ENCODE peak calls at places on chromosomes 13 and 19, in seven cellular contexts. One of them, this sample, is unnamed.

GRCh38 chr19:51441410-51442390 is 16.6 kb downstream of the SIGLEC8 start:
- DNase-seq in MM.1S: no peak
- DNase-seq in ascending aorta: peak; percentile 69
- DNase-seq in Peyer's patch: no peak
- DNase-seq in adrenal gland: peak; percentile 30
- DNase-seq in cardiac muscle cell: no peak
- DNase-seq in osteoblast: no peak
- DNase-seq in this sample: no peak

GRCh38 chr19:5150331-5150901 is 181.5 kb downstream of the KDM4B start:
- DNase-seq in MM.1S: no peak
- DNase-seq in ascending aorta: no peak
- DNase-seq in Peyer's patch: peak; percentile 42
- DNase-seq in adrenal gland: no peak
- DNase-seq in cardiac muscle cell: no peak
- DNase-seq in osteoblast: peak; percentile 68
- DNase-seq in this sample: no peak

GRCh38 chr13:33817513-33817842 is 471 bp upstream of the RFC3 start:
- DNase-seq in MM.1S: no peak
- DNase-seq in ascending aorta: no peak
- DNase-seq in Peyer's patch: no peak
- DNase-seq in adrenal gland: no peak
- DNase-seq in cardiac muscle cell: peak; percentile 8
- DNase-seq in osteoblast: no peak
- DNase-seq in this sample: no peak

GRCh38 chr19:1154731-1155351 is 19.2 kb downstream of the SBNO2 start:
- DNase-seq in MM.1S: no peak
- DNase-seq in ascending aorta: peak; percentile 95
- DNase-seq in Peyer's patch: peak; percentile 84
- DNase-seq in adrenal gland: peak; percentile 97
- DNase-seq in cardiac muscle cell: peak; percentile 96
- DNase-seq in osteoblast: peak; percentile 100
- DNase-seq in this sample: peak; percentile 78

GRCh38 chr13:21596722-21597121 is 7.2 kb downstream of the MICU2 start:
- DNase-seq in MM.1S: no peak
- DNase-seq in ascending aorta: no peak
- DNase-seq in Peyer's patch: no peak
- DNase-seq in adrenal gland: no peak
- DNase-seq in cardiac muscle cell: no peak
- DNase-seq in osteoblast: no peak
- DNase-seq in this sample: no peak

GRCh38 chr13:42215578-42216421 is 56.2 kb upstream of the AKAP11 start:
- DNase-seq in MM.1S: peak; percentile 39
- DNase-seq in ascending aorta: no peak
- DNase-seq in Peyer's patch: no peak
- DNase-seq in adrenal gland: peak; percentile 56
- DNase-seq in cardiac muscle cell: peak; percentile 55
- DNase-seq in osteoblast: peak; percentile 26
- DNase-seq in this sample: peak; percentile 46

GRCh38 chr13:23618341-23618740 is 48.1 kb downstream of the TNFRSF19 start:
- DNase-seq in MM.1S: no peak
- DNase-seq in ascending aorta: no peak
- DNase-seq in Peyer's patch: no peak
- DNase-seq in adrenal gland: no peak
- DNase-seq in cardiac muscle cell: peak; percentile 97
- DNase-seq in osteoblast: no peak
- DNase-seq in this sample: no peak

GRCh38 chr19:15911599-15912237 is 13.8 kb upstream of the CYP4F2 start:
- DNase-seq in MM.1S: no peak
- DNase-seq in ascending aorta: no peak
- DNase-seq in Peyer's patch: peak; percentile 45
- DNase-seq in adrenal gland: no peak
- DNase-seq in cardiac muscle cell: no peak
- DNase-seq in osteoblast: no peak
- DNase-seq in this sample: no peak

GRCh38 chr19:53088091-53088490 is 15.1 kb downstream of the ZNF160 start:
- DNase-seq in MM.1S: no peak
- DNase-seq in ascending aorta: no peak
- DNase-seq in Peyer's patch: no peak
- DNase-seq in adrenal gland: no peak
- DNase-seq in cardiac muscle cell: peak; percentile 16
- DNase-seq in osteoblast: no peak
- DNase-seq in this sample: no peak

GRCh38 chr19:18433039-18433691 is 4.8 kb downstream of the ISYNA1 start:
- DNase-seq in MM.1S: no peak
- DNase-seq in ascending aorta: no peak
- DNase-seq in Peyer's patch: no peak
- DNase-seq in adrenal gland: peak; percentile 54
- DNase-seq in cardiac muscle cell: peak; percentile 62
- DNase-seq in osteoblast: peak; percentile 88
- DNase-seq in this sample: peak; percentile 81

GRCh38 chr19:49338691-49339363 is 3.6 kb downstream of the CD37 start:
- DNase-seq in MM.1S: no peak
- DNase-seq in ascending aorta: peak; percentile 80
- DNase-seq in Peyer's patch: peak; percentile 88
- DNase-seq in adrenal gland: peak; percentile 87
- DNase-seq in cardiac muscle cell: peak; percentile 65
- DNase-seq in osteoblast: peak; percentile 85
- DNase-seq in this sample: peak; percentile 41

GRCh38 chr13:112063807-112064206 is 3.1 kb upstream of the SOX1 start:
- DNase-seq in MM.1S: no peak
- DNase-seq in ascending aorta: no peak
- DNase-seq in Peyer's patch: no peak
- DNase-seq in adrenal gland: no peak
- DNase-seq in cardiac muscle cell: no peak
- DNase-seq in osteoblast: peak; percentile 73
- DNase-seq in this sample: no peak

GRCh38 chr13:90896022-90896421 is 451.5 kb upstream of the MIR17HG start:
- DNase-seq in MM.1S: no peak
- DNase-seq in ascending aorta: no peak
- DNase-seq in Peyer's patch: no peak
- DNase-seq in adrenal gland: no peak
- DNase-seq in cardiac muscle cell: no peak
- DNase-seq in osteoblast: no peak
- DNase-seq in this sample: no peak

GRCh38 chr13:63124863-63125262 is 1709.2 kb upstream of the PCDH20 start:
- DNase-seq in MM.1S: peak; percentile 31
- DNase-seq in ascending aorta: no peak
- DNase-seq in Peyer's patch: no peak
- DNase-seq in adrenal gland: no peak
- DNase-seq in cardiac muscle cell: peak; percentile 49
- DNase-seq in osteoblast: peak; percentile 42
- DNase-seq in this sample: no peak

GRCh38 chr19:1768248-1768647 is 14.9 kb downstream of the ONECUT3 start:
- DNase-seq in MM.1S: no peak
- DNase-seq in ascending aorta: no peak
- DNase-seq in Peyer's patch: no peak
- DNase-seq in adrenal gland: peak; percentile 27
- DNase-seq in cardiac muscle cell: peak; percentile 22
- DNase-seq in osteoblast: no peak
- DNase-seq in this sample: peak; percentile 66

GRCh38 chr19:30227661-30228112 is 144.5 kb upstream of the ZNF536 start:
- DNase-seq in MM.1S: peak; percentile 23
- DNase-seq in ascending aorta: no peak
- DNase-seq in Peyer's patch: peak; percentile 68
- DNase-seq in adrenal gland: peak; percentile 70
- DNase-seq in cardiac muscle cell: peak; percentile 71
- DNase-seq in osteoblast: peak; percentile 99
- DNase-seq in this sample: peak; percentile 89

GRCh38 chr19:584240-585001 is 5.3 kb upstream of the HCN2 start:
- DNase-seq in MM.1S: peak; percentile 45
- DNase-seq in ascending aorta: no peak
- DNase-seq in Peyer's patch: peak; percentile 69
- DNase-seq in adrenal gland: peak; percentile 83
- DNase-seq in cardiac muscle cell: peak; percentile 66
- DNase-seq in osteoblast: peak; percentile 98
- DNase-seq in this sample: peak; percentile 89

GRCh38 chr13:41978007-41978406 is 17.1 kb upstream of the VWA8 start:
- DNase-seq in MM.1S: peak; percentile 17
- DNase-seq in ascending aorta: no peak
- DNase-seq in Peyer's patch: no peak
- DNase-seq in adrenal gland: no peak
- DNase-seq in cardiac muscle cell: no peak
- DNase-seq in osteoblast: no peak
- DNase-seq in this sample: no peak

GRCh38 chr13:21976159-21976558 is 305.3 kb downstream of the FGF9 start:
- DNase-seq in MM.1S: no peak
- DNase-seq in ascending aorta: no peak
- DNase-seq in Peyer's patch: no peak
- DNase-seq in adrenal gland: no peak
- DNase-seq in cardiac muscle cell: no peak
- DNase-seq in osteoblast: no peak
- DNase-seq in this sample: no peak

GRCh38 chr19:38451629-38452028 is 18.1 kb downstream of the RYR1 start:
- DNase-seq in MM.1S: no peak
- DNase-seq in ascending aorta: no peak
- DNase-seq in Peyer's patch: no peak
- DNase-seq in adrenal gland: no peak
- DNase-seq in cardiac muscle cell: no peak
- DNase-seq in osteoblast: peak; percentile 36
- DNase-seq in this sample: no peak

GRCh38 chr19:38451036-38451435 is 17.5 kb downstream of the RYR1 start:
- DNase-seq in MM.1S: no peak
- DNase-seq in ascending aorta: no peak
- DNase-seq in Peyer's patch: no peak
- DNase-seq in adrenal gland: no peak
- DNase-seq in cardiac muscle cell: no peak
- DNase-seq in osteoblast: no peak
- DNase-seq in this sample: no peak

GRCh38 chr19:38452430-38453366 is 19.2 kb downstream of the RYR1 start:
- DNase-seq in MM.1S: no peak
- DNase-seq in ascending aorta: no peak
- DNase-seq in Peyer's patch: no peak
- DNase-seq in adrenal gland: no peak
- DNase-seq in cardiac muscle cell: no peak
- DNase-seq in osteoblast: peak; percentile 65
- DNase-seq in this sample: peak; percentile 87

GRCh38 chr19:38455031-38455430 is 21.5 kb downstream of the RYR1 start:
- DNase-seq in MM.1S: no peak
- DNase-seq in ascending aorta: no peak
- DNase-seq in Peyer's patch: no peak
- DNase-seq in adrenal gland: no peak
- DNase-seq in cardiac muscle cell: peak; percentile 27
- DNase-seq in osteoblast: peak; percentile 88
- DNase-seq in this sample: no peak

DNA sequence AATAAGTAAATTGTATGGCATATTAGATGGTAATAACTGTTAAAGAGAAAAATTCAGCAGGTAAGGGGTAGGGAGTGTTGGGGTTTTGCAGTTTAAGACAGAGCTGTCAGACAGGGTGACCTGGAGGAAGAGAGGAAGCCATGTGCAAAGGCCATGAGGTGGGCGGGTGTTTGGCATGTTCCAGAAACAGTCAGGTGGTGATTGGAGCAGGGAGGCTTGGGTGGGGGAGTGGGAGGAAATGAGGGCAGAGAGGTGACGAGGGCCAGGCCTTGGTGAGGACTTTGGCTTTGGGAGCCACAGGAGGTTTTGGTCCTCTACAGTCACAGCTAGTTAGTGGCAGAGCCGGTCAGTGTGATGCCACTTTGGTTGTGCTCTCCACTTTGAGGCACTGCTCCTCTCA is 20.1 kb downstream of the RYR1 start:
- DNase-seq in MM.1S: no peak
- DNase-seq in ascending aorta: no peak
- DNase-seq in Peyer's patch: no peak
- DNase-seq in adrenal gland: no peak
- DNase-seq in cardiac muscle cell: no peak
- DNase-seq in osteoblast: peak; percentile 17
- DNase-seq in this sample: no peak
- H3K36me3 ChIP-seq in MM.1S: no peaks in the 10 kb centered on the region
- H3K36me3 ChIP-seq in ascending aorta: no peaks in the 10 kb centered on the region
- H3K36me3 ChIP-seq in Peyer's patch: no peaks in the 10 kb centered on the region
- H3K36me3 ChIP-seq in adrenal gland: no peaks in the 10 kb centered on the region
- H3K36me3 ChIP-seq in cardiac muscle cell: no peaks in the 10 kb centered on the region
- H3K36me3 ChIP-seq in osteoblast: no peaks in the 10 kb centered on the region
- H3K36me3 ChIP-seq in this sample: no peaks in the 10 kb centered on the region

DNA sequence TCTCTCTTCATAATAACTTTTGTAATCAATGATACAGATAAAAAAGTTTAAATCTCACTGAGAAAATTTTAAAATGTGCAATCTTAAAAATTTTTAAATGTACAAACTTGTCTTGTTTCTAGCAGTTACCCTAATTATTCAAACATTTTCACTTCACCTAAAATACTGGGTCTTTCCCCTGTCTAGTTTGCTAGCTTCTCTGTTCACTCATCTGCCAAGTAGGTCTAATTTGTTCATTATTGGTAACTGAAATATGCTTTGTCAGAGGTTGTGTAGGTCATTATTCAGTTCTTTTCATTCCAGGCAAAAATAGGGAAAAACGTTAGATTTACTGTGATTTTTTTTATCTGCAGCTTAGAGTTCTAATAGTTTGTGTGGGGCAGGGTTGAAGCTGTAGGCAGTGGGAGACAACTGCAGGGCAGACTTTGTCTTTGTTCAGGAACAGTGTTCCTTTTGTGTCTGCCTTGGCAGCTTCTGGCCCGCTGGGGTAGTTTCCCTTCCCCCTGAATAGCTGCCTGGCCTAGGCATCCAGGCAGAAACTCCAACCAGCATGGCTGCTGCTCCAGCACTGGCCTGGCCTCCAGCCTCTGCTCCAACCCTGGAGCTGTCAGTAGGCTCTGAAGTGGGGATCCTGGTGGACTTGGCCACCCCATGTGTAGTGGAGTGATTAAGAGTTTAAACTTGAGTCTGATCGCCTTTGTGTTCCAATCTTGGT is 48.5 kb downstream of the WDFY2 start:
- DNase-seq in MM.1S: no peak
- DNase-seq in ascending aorta: no peak
- DNase-seq in Peyer's patch: no peak
- DNase-seq in adrenal gland: no peak
- DNase-seq in cardiac muscle cell: no peak
- DNase-seq in osteoblast: no peak
- DNase-seq in this sample: no peak
- H3K4me1 ChIP-seq in MM.1S: no peaks in the 10 kb centered on the region
- H3K4me1 ChIP-seq in ascending aorta: peaks cover 20% of the 10 kb centered on the region
- H3K4me1 ChIP-seq in Peyer's patch: no peaks in the 10 kb centered on the region
- H3K4me1 ChIP-seq in adrenal gland: peaks cover 35% of the 10 kb centered on the region
- H3K4me1 ChIP-seq in cardiac muscle cell: peaks cover 30% of the 10 kb centered on the region
- H3K4me1 ChIP-seq in osteoblast: peaks cover 71% of the 10 kb centered on the region
- H3K4me1 ChIP-seq in this sample: peaks cover 3% of the 10 kb centered on the region

DNA sequence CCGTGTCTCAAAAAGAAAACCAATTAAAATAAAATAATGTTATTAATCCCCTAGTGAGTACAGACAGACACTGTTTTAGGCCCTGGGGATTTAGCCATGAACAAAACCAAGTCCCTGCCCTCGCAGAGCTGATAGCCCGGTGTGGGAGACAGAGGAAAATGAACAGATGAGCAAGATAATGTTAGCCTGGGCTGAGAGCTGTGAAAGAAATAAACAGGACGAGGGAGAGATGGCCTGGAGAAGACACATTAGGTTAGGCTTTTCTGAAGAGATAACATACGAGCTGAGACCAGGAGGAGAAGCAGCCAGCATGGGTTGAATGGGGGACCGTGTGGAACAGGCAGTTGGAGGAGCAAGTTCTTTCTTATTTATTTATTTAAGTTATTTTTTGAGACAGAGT is 9.0 kb downstream of the RELB start:
- DNase-seq in MM.1S: no peak
- DNase-seq in ascending aorta: no peak
- DNase-seq in Peyer's patch: no peak
- DNase-seq in adrenal gland: no peak
- DNase-seq in cardiac muscle cell: no peak
- DNase-seq in osteoblast: peak; percentile 50
- DNase-seq in this sample: peak; percentile 67
- H3K36me3 ChIP-seq in MM.1S: no peaks in the 10 kb centered on the region
- H3K36me3 ChIP-seq in ascending aorta: peaks cover 13% of the 10 kb centered on the region
- H3K36me3 ChIP-seq in Peyer's patch: no peaks in the 10 kb centered on the region
- H3K36me3 ChIP-seq in adrenal gland: no peaks in the 10 kb centered on the region
- H3K36me3 ChIP-seq in cardiac muscle cell: no peaks in the 10 kb centered on the region
- H3K36me3 ChIP-seq in osteoblast: peaks cover 20% of the 10 kb centered on the region
- H3K36me3 ChIP-seq in this sample: no peaks in the 10 kb centered on the region

GRCh38 chr19:39350156-39350555 is 7.9 kb downstream of the SAMD4B start:
- DNase-seq in MM.1S: no peak
- DNase-seq in ascending aorta: no peak
- DNase-seq in Peyer's patch: no peak
- DNase-seq in adrenal gland: no peak
- DNase-seq in cardiac muscle cell: no peak
- DNase-seq in osteoblast: peak; percentile 75
- DNase-seq in this sample: no peak
- H3K4me1 ChIP-seq in MM.1S: peaks cover 15% of the 10 kb centered on the region
- H3K4me1 ChIP-seq in ascending aorta: peaks cover 8% of the 10 kb centered on the region
- H3K4me1 ChIP-seq in Peyer's patch: peaks cover 23% of the 10 kb centered on the region
- H3K4me1 ChIP-seq in adrenal gland: no peaks in the 10 kb centered on the region
- H3K4me1 ChIP-seq in cardiac muscle cell: peaks cover 23% of the 10 kb centered on the region
- H3K4me1 ChIP-seq in osteoblast: peaks cover 41% of the 10 kb centered on the region
- H3K4me1 ChIP-seq in this sample: no peaks in the 10 kb centered on the region

This sample was measured in BE2C.